ENCODE peak calls at places on chromosomes 12 and 14, in seven cellular contexts. One of them, this sample, is unnamed.

GRCh38 chr12:123941485-123942276 is 30.9 kb downstream of the CCDC92 start:
- DNase-seq in cardiac muscle cell: no peak
- DNase-seq in CD8-positive, alpha-beta T cell: no peak
- DNase-seq in A549: no peak
- DNase-seq in HFFc6: no peak
- DNase-seq in hepatocyte: no peak
- DNase-seq in endothelial cell: no peak
- DNase-seq in this sample: no peak

GRCh38 chr12:103956515-103957027 is 9.1 kb upstream of the TDG start:
- DNase-seq in A549: no peak
- DNase-seq in endothelial cell: no peak
- DNase-seq in CD8-positive, alpha-beta T cell: no peak
- DNase-seq in hepatocyte: no peak
- DNase-seq in cardiac muscle cell: no peak
- DNase-seq in HFFc6: no peak
- DNase-seq in this sample: no peak

GRCh38 chr14:61718039-61718438 is 22.7 kb downstream of the HIF1A start:
- DNase-seq in endothelial cell: no peak
- DNase-seq in CD8-positive, alpha-beta T cell: no peak
- DNase-seq in hepatocyte: no peak
- DNase-seq in cardiac muscle cell: no peak
- DNase-seq in A549: no peak
- DNase-seq in HFFc6: no peak
- DNase-seq in this sample: no peak

GRCh38 chr14:99592394-99592793 is 11.6 kb downstream of the CCDC85C start:
- DNase-seq in CD8-positive, alpha-beta T cell: no peak
- DNase-seq in endothelial cell: no peak
- DNase-seq in hepatocyte: no peak
- DNase-seq in HFFc6: no peak
- DNase-seq in cardiac muscle cell: no peak
- DNase-seq in A549: no peak
- DNase-seq in this sample: no peak

GRCh38 chr14:61812347-61813100 is 50.3 kb downstream of the SNAPC1 start:
- DNase-seq in cardiac muscle cell: peak; percentile 62
- DNase-seq in endothelial cell: peak; percentile 29
- DNase-seq in CD8-positive, alpha-beta T cell: no peak
- DNase-seq in HFFc6: no peak
- DNase-seq in A549: no peak
- DNase-seq in hepatocyte: peak; percentile 32
- DNase-seq in this sample: no peak

GRCh38 chr12:29762637-29763300 is 21.0 kb downstream of the TMTC1 start:
- DNase-seq in endothelial cell: no peak
- DNase-seq in A549: no peak
- DNase-seq in hepatocyte: no peak
- DNase-seq in cardiac muscle cell: no peak
- DNase-seq in CD8-positive, alpha-beta T cell: no peak
- DNase-seq in HFFc6: no peak
- DNase-seq in this sample: no peak

GRCh38 chr12:57550628-57551549 is 1.0 kb downstream of the KIF5A start:
- DNase-seq in hepatocyte: no peak
- DNase-seq in cardiac muscle cell: no peak
- DNase-seq in CD8-positive, alpha-beta T cell: no peak
- DNase-seq in endothelial cell: no peak
- DNase-seq in A549: no peak
- DNase-seq in HFFc6: no peak
- DNase-seq in this sample: no peak

GRCh38 chr12:30823764-30824163 is 69.0 kb upstream of the CAPRIN2 start:
- DNase-seq in cardiac muscle cell: no peak
- DNase-seq in HFFc6: no peak
- DNase-seq in CD8-positive, alpha-beta T cell: no peak
- DNase-seq in hepatocyte: no peak
- DNase-seq in endothelial cell: no peak
- DNase-seq in A549: no peak
- DNase-seq in this sample: no peak

GRCh38 chr14:69610859-69611263 is 535 bp upstream of the SUSD6 start:
- DNase-seq in A549: no peak
- DNase-seq in HFFc6: peak; percentile 17
- DNase-seq in hepatocyte: peak; percentile 41
- DNase-seq in cardiac muscle cell: no peak
- DNase-seq in endothelial cell: no peak
- DNase-seq in CD8-positive, alpha-beta T cell: no peak
- DNase-seq in this sample: no peak

DNA sequence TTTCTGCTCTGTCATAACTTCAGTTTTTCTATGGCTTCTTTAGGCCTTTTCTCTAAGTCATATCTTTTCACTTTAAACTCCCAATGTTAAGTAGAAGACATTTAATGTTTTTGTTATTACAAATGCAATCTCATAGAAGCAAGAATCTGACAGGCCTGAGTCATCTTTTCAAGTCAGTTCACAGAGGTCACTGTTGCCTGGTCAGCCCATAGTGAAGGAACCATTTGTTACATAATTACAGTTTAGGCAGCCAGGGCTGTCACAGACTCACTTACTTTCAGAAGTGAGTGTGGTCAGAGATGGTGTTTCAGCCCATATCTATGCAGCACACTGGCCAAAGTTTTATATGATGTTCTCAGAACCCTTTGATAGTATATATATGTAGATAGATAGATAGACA is 46.5 kb downstream of the CCER1 start:
- DNase-seq in hepatocyte: no peak
- DNase-seq in endothelial cell: no peak
- DNase-seq in cardiac muscle cell: no peak
- DNase-seq in CD8-positive, alpha-beta T cell: no peak
- DNase-seq in HFFc6: peak; percentile 69
- DNase-seq in A549: peak; percentile 10
- DNase-seq in this sample: no peak
- TF ChIP-seq CTCF in hepatocyte: no peak
- TF ChIP-seq CTCF in endothelial cell: no peak
- TF ChIP-seq CTCF in cardiac muscle cell: no peak
- TF ChIP-seq CTCF in CD8-positive, alpha-beta T cell: no peak
- TF ChIP-seq CTCF in HFFc6: no peak
- TF ChIP-seq CTCF in A549: no peak
- TF ChIP-seq CTCF in this sample: no peak

DNA sequence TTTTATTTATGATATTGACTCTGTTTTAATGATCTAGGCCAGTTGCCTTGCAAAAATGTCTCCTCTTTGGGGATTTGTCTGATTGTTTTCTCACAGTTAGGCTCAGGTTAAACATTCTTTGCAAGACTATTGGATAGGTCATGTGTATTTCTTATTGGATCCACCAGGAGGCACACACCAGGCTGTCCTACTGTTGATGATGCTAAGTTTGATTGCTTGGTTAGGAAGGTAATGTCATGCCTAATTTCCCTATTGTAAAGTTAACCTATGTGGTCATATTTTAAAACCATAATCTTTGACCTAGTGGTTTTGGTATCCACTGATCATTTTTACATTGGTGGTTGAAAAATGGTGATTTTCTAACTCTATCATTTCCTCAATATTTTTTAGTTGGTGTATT is 137.1 kb downstream of the BRMS1L start:
- DNase-seq in hepatocyte: no peak
- DNase-seq in cardiac muscle cell: no peak
- DNase-seq in CD8-positive, alpha-beta T cell: no peak
- DNase-seq in A549: peak; percentile 27
- DNase-seq in endothelial cell: peak; percentile 8
- DNase-seq in HFFc6: no peak
- DNase-seq in this sample: no peak
- TF ChIP-seq CTCF in hepatocyte: peak; percentile 7
- TF ChIP-seq CTCF in cardiac muscle cell: no peak
- TF ChIP-seq CTCF in CD8-positive, alpha-beta T cell: no peak
- TF ChIP-seq CTCF in A549: peak; percentile 14
- TF ChIP-seq CTCF in endothelial cell: peak; percentile 62
- TF ChIP-seq CTCF in HFFc6: peak; percentile 50
- TF ChIP-seq CTCF in this sample: no peak

DNA sequence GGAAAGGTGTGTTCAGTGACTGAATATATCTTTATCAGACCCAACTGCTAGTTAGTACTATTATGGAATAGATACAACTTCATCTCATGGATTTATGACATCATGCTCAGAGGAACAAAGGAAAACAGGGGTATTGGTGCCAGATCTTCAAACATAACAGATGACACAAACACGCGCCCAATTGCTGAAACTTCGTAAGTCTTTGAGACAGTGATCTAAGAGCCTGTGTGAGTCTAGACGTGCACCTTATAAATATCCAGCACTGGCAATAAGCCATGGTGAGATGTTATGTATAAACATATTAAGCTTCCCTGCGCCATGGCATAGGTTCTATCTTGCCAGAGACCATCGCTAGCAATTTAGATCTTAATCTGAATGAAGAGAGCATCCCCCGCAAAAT is 42.2 kb upstream of the NR2C1 start:
- DNase-seq in cardiac muscle cell: no peak
- DNase-seq in HFFc6: no peak
- DNase-seq in CD8-positive, alpha-beta T cell: no peak
- DNase-seq in hepatocyte: no peak
- DNase-seq in endothelial cell: no peak
- DNase-seq in A549: no peak
- DNase-seq in this sample: no peak
- TF ChIP-seq CTCF in cardiac muscle cell: no peak
- TF ChIP-seq CTCF in HFFc6: no peak
- TF ChIP-seq CTCF in CD8-positive, alpha-beta T cell: no peak
- TF ChIP-seq CTCF in hepatocyte: no peak
- TF ChIP-seq CTCF in endothelial cell: no peak
- TF ChIP-seq CTCF in A549: no peak
- TF ChIP-seq CTCF in this sample: no peak

DNA sequence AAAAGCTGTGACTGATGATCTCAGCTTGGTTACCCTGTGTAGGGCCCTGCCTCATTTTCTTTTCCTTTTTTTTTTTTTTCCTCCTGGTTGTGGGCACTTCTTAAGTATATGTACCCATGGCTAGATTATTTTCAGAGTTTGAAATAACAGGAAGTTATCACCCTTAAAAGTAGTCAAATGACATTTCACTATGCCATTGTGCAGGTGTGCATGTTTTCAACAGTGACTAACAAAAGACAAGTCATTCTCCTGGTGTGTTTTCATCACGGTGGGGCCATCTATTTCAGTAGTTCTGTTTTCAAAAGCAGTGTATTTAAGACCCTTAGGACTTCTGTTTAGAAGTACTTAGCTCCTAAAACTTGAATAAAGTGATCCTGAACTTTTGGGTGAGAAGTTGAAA is 15.0 kb downstream of the GABARAPL1 start:
- DNase-seq in CD8-positive, alpha-beta T cell: no peak
- DNase-seq in hepatocyte: no peak
- DNase-seq in A549: no peak
- DNase-seq in endothelial cell: no peak
- DNase-seq in cardiac muscle cell: no peak
- DNase-seq in HFFc6: no peak
- DNase-seq in this sample: no peak
- TF ChIP-seq CTCF in CD8-positive, alpha-beta T cell: no peak
- TF ChIP-seq CTCF in hepatocyte: no peak
- TF ChIP-seq CTCF in A549: no peak
- TF ChIP-seq CTCF in endothelial cell: no peak
- TF ChIP-seq CTCF in cardiac muscle cell: no peak
- TF ChIP-seq CTCF in HFFc6: no peak
- TF ChIP-seq CTCF in this sample: no peak

GRCh38 chr12:15677207-15677606 is 112.0 kb downstream of the EPS8 start:
- DNase-seq in endothelial cell: no peak
- DNase-seq in CD8-positive, alpha-beta T cell: no peak
- DNase-seq in cardiac muscle cell: no peak
- DNase-seq in A549: no peak
- DNase-seq in HFFc6: no peak
- DNase-seq in hepatocyte: no peak
- DNase-seq in this sample: no peak

GRCh38 chr12:15682826-15683225 is 106.4 kb downstream of the EPS8 start:
- DNase-seq in CD8-positive, alpha-beta T cell: no peak
- DNase-seq in A549: peak; percentile 20
- DNase-seq in endothelial cell: no peak
- DNase-seq in cardiac muscle cell: no peak
- DNase-seq in hepatocyte: no peak
- DNase-seq in HFFc6: peak; percentile 50
- DNase-seq in this sample: no peak

GRCh38 chr12:15679146-15679545 is 110.0 kb downstream of the EPS8 start:
- DNase-seq in hepatocyte: no peak
- DNase-seq in HFFc6: peak; percentile 29
- DNase-seq in cardiac muscle cell: no peak
- DNase-seq in CD8-positive, alpha-beta T cell: no peak
- DNase-seq in A549: no peak
- DNase-seq in endothelial cell: no peak
- DNase-seq in this sample: no peak

GRCh38 chr12:15677696-15678095 is 111.5 kb downstream of the EPS8 start:
- DNase-seq in cardiac muscle cell: no peak
- DNase-seq in CD8-positive, alpha-beta T cell: no peak
- DNase-seq in hepatocyte: no peak
- DNase-seq in endothelial cell: no peak
- DNase-seq in HFFc6: no peak
- DNase-seq in A549: no peak
- DNase-seq in this sample: no peak
- TF ChIP-seq CTCF in cardiac muscle cell: no peak
- TF ChIP-seq CTCF in CD8-positive, alpha-beta T cell: no peak
- TF ChIP-seq CTCF in hepatocyte: no peak
- TF ChIP-seq CTCF in endothelial cell: no peak
- TF ChIP-seq CTCF in HFFc6: no peak
- TF ChIP-seq CTCF in A549: no peak
- TF ChIP-seq CTCF in this sample: no peak

GRCh38 chr12:113347107-113347506 is 11.3 kb upstream of the PLBD2 start:
- DNase-seq in hepatocyte: no peak
- DNase-seq in A549: no peak
- DNase-seq in cardiac muscle cell: no peak
- DNase-seq in endothelial cell: no peak
- DNase-seq in HFFc6: no peak
- DNase-seq in CD8-positive, alpha-beta T cell: no peak
- DNase-seq in this sample: no peak
- TF ChIP-seq CTCF in hepatocyte: no peak
- TF ChIP-seq CTCF in A549: no peak
- TF ChIP-seq CTCF in cardiac muscle cell: no peak
- TF ChIP-seq CTCF in endothelial cell: no peak
- TF ChIP-seq CTCF in HFFc6: no peak
- TF ChIP-seq CTCF in CD8-positive, alpha-beta T cell: no peak
- TF ChIP-seq CTCF in this sample: no peak

DNA sequence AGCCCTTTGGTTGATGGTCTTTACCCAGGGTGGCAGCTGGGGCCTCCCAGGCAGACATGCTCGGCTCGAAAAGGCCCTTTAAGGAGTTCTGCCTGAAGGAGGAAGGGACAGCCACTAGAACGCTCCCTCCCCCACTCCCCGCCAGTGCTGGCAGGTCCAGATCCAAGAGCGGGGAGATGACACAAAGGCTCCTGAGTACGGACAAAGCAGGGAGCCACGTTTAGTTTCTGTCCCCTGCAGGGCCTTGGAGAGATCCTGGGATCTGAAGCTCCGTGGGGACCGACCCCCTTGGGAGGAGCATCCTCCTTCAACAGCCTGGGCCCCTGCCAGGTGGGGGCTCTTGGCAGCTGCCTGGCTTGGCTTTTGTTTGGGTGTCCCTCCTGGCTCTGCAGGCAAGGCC is 89.7 kb downstream of the ESRRB start:
- DNase-seq in endothelial cell: no peak
- DNase-seq in hepatocyte: no peak
- DNase-seq in CD8-positive, alpha-beta T cell: no peak
- DNase-seq in A549: no peak
- DNase-seq in HFFc6: no peak
- DNase-seq in cardiac muscle cell: no peak
- DNase-seq in this sample: no peak
- TF ChIP-seq CTCF in endothelial cell: no peak
- TF ChIP-seq CTCF in hepatocyte: no peak
- TF ChIP-seq CTCF in CD8-positive, alpha-beta T cell: no peak
- TF ChIP-seq CTCF in A549: no peak
- TF ChIP-seq CTCF in HFFc6: no peak
- TF ChIP-seq CTCF in cardiac muscle cell: no peak
- TF ChIP-seq CTCF in this sample: no peak

GRCh38 chr14:78286210-78286609 is 116.0 kb downstream of the NRXN3 start:
- DNase-seq in A549: no peak
- DNase-seq in hepatocyte: no peak
- DNase-seq in HFFc6: no peak
- DNase-seq in CD8-positive, alpha-beta T cell: no peak
- DNase-seq in cardiac muscle cell: no peak
- DNase-seq in endothelial cell: no peak
- DNase-seq in this sample: no peak
- TF ChIP-seq CTCF in A549: no peak
- TF ChIP-seq CTCF in hepatocyte: no peak
- TF ChIP-seq CTCF in HFFc6: no peak
- TF ChIP-seq CTCF in CD8-positive, alpha-beta T cell: no peak
- TF ChIP-seq CTCF in cardiac muscle cell: no peak
- TF ChIP-seq CTCF in endothelial cell: no peak
- TF ChIP-seq CTCF in this sample: no peak

This sample was measured in AG04449.